ENCODE peak calls at places on chromosome 12, in eight cellular contexts. One of them, this sample, is unnamed.

GRCh38 chr12:29797565-29798360 is 14.0 kb upstream of the TMTC1 start:
- DNase-seq in HepG2: no peak
- DNase-seq in SK-N-SH: no peak
- DNase-seq in GM12878: no peak
- DNase-seq in IMR-90: no peak
- DNase-seq in K562: no peak
- DNase-seq in A549: no peak
- DNase-seq in HCT116: no peak
- DNase-seq in this sample: no peak

GRCh38 chr12:59041241-59042121 is 121.2 kb upstream of the LRIG3 start:
- DNase-seq in SK-N-SH: no peak
- DNase-seq in HCT116: peak
- DNase-seq in GM12878: no peak
- DNase-seq in K562: no peak
- DNase-seq in HepG2: no peak
- DNase-seq in A549: no peak
- DNase-seq in IMR-90: peak
- DNase-seq in this sample: no peak

GRCh38 chr12:94098466-94098865 is 49.9 kb upstream of the PLXNC1 start:
- DNase-seq in HepG2: no peak
- DNase-seq in SK-N-SH: no peak
- DNase-seq in K562: no peak
- DNase-seq in A549: no peak
- DNase-seq in GM12878: no peak
- DNase-seq in IMR-90: peak
- DNase-seq in HCT116: no peak
- DNase-seq in this sample: no peak

GRCh38 chr12:106142591-106143261 is 4.0 kb upstream of the NUAK1 start:
- DNase-seq in SK-N-SH: no peak
- DNase-seq in HepG2: no peak
- DNase-seq in HCT116: no peak
- DNase-seq in A549: no peak
- DNase-seq in IMR-90: no peak
- DNase-seq in K562: no peak
- DNase-seq in GM12878: no peak
- DNase-seq in this sample: no peak

GRCh38 chr12:138171-138897 is 71.8 kb downstream of the IQSEC3 start:
- DNase-seq in HCT116: no peak
- DNase-seq in GM12878: no peak
- DNase-seq in K562: no peak
- DNase-seq in HepG2: no peak
- DNase-seq in SK-N-SH: no peak
- DNase-seq in A549: no peak
- DNase-seq in IMR-90: no peak
- DNase-seq in this sample: no peak

GRCh38 chr12:57216931-57217871 is 607 bp downstream of the NXPH4 start:
- DNase-seq in A549: peak
- DNase-seq in HepG2: no peak
- DNase-seq in SK-N-SH: peak
- DNase-seq in GM12878: no peak
- DNase-seq in HCT116: no peak
- DNase-seq in IMR-90: no peak
- DNase-seq in K562: peak
- DNase-seq in this sample: no peak

GRCh38 chr12:78489990-78490389 is 374.6 kb upstream of the SYT1 start:
- DNase-seq in A549: no peak
- DNase-seq in GM12878: no peak
- DNase-seq in HepG2: no peak
- DNase-seq in HCT116: no peak
- DNase-seq in IMR-90: no peak
- DNase-seq in SK-N-SH: no peak
- DNase-seq in K562: no peak
- DNase-seq in this sample: no peak

GRCh38 chr12:41452838-41453237 is 264.7 kb downstream of the PDZRN4 start:
- DNase-seq in IMR-90: no peak
- DNase-seq in SK-N-SH: no peak
- DNase-seq in GM12878: no peak
- DNase-seq in A549: no peak
- DNase-seq in HepG2: no peak
- DNase-seq in K562: no peak
- DNase-seq in HCT116: no peak
- DNase-seq in this sample: no peak

GRCh38 chr12:90829044-90829443 is 125.9 kb downstream of the CCER1 start:
- DNase-seq in GM12878: no peak
- DNase-seq in HCT116: no peak
- DNase-seq in A549: no peak
- DNase-seq in HepG2: no peak
- DNase-seq in IMR-90: no peak
- DNase-seq in K562: no peak
- DNase-seq in SK-N-SH: no peak
- DNase-seq in this sample: no peak

GRCh38 chr12:1880153-1880845 is 38.2 kb downstream of the CACNA2D4 start:
- DNase-seq in A549: no peak
- DNase-seq in HCT116: no peak
- DNase-seq in IMR-90: no peak
- DNase-seq in SK-N-SH: peak
- DNase-seq in GM12878: no peak
- DNase-seq in HepG2: no peak
- DNase-seq in K562: no peak
- DNase-seq in this sample: no peak

GRCh38 chr12:68821357-68822188 is 13.6 kb downstream of the MDM2 start:
- DNase-seq in A549: no peak
- DNase-seq in SK-N-SH: no peak
- DNase-seq in GM12878: no peak
- DNase-seq in K562: no peak
- DNase-seq in HCT116: no peak
- DNase-seq in IMR-90: no peak
- DNase-seq in HepG2: no peak
- DNase-seq in this sample: no peak

GRCh38 chr12:131783915-131784541 is 44.2 kb upstream of the MMP17 start:
- DNase-seq in SK-N-SH: no peak
- DNase-seq in A549: peak
- DNase-seq in HepG2: no peak
- DNase-seq in IMR-90: peak
- DNase-seq in K562: peak
- DNase-seq in GM12878: peak
- DNase-seq in HCT116: peak
- DNase-seq in this sample: no peak

GRCh38 chr12:131028587-131029338 is 75.1 kb downstream of the ADGRD1 start:
- DNase-seq in GM12878: no peak
- DNase-seq in HCT116: no peak
- DNase-seq in HepG2: no peak
- DNase-seq in SK-N-SH: no peak
- DNase-seq in K562: no peak
- DNase-seq in IMR-90: no peak
- DNase-seq in A549: no peak
- DNase-seq in this sample: no peak

GRCh38 chr12:94566345-94566744 is 84.0 kb downstream of the TMCC3 start:
- DNase-seq in K562: no peak
- DNase-seq in HCT116: no peak
- DNase-seq in SK-N-SH: no peak
- DNase-seq in GM12878: no peak
- DNase-seq in HepG2: no peak
- DNase-seq in IMR-90: no peak
- DNase-seq in A549: no peak
- DNase-seq in this sample: no peak

GRCh38 chr12:28065889-28066630 is 93.5 kb upstream of the PTHLH start:
- DNase-seq in IMR-90: no peak
- DNase-seq in SK-N-SH: no peak
- DNase-seq in HCT116: no peak
- DNase-seq in GM12878: no peak
- DNase-seq in K562: no peak
- DNase-seq in A549: no peak
- DNase-seq in HepG2: no peak
- DNase-seq in this sample: no peak

GRCh38 chr12:25518512-25518911 is 34.6 kb downstream of the LMNTD1 start:
- DNase-seq in GM12878: peak
- DNase-seq in SK-N-SH: no peak
- DNase-seq in K562: no peak
- DNase-seq in HCT116: no peak
- DNase-seq in IMR-90: peak
- DNase-seq in A549: no peak
- DNase-seq in HepG2: no peak
- DNase-seq in this sample: no peak

GRCh38 chr12:6233121-6233971 is 33.1 kb downstream of the CD9 start:
- DNase-seq in K562: no peak
- DNase-seq in GM12878: no peak
- DNase-seq in IMR-90: no peak
- DNase-seq in A549: no peak
- DNase-seq in HepG2: no peak
- DNase-seq in HCT116: no peak
- DNase-seq in SK-N-SH: no peak
- DNase-seq in this sample: no peak

GRCh38 chr12:34597548-34598351 is 575.5 kb downstream of the ALG10 start:
- DNase-seq in GM12878: no peak
- DNase-seq in SK-N-SH: no peak
- DNase-seq in HepG2: no peak
- DNase-seq in IMR-90: no peak
- DNase-seq in HCT116: no peak
- DNase-seq in A549: no peak
- DNase-seq in K562: peak
- DNase-seq in this sample: no peak

GRCh38 chr12:30719060-30719459 is 23.4 kb upstream of the IPO8 start:
- DNase-seq in SK-N-SH: no peak
- DNase-seq in GM12878: no peak
- DNase-seq in HepG2: no peak
- DNase-seq in A549: no peak
- DNase-seq in IMR-90: peak
- DNase-seq in K562: no peak
- DNase-seq in HCT116: no peak
- DNase-seq in this sample: no peak

GRCh38 chr12:119406322-119406721 is 71.8 kb downstream of the CCDC60 start:
- DNase-seq in HCT116: no peak
- DNase-seq in GM12878: no peak
- DNase-seq in SK-N-SH: no peak
- DNase-seq in HepG2: no peak
- DNase-seq in IMR-90: no peak
- DNase-seq in A549: no peak
- DNase-seq in K562: no peak
- DNase-seq in this sample: no peak

GRCh38 chr12:15728118-15728598 is 61.0 kb downstream of the EPS8 start:
- DNase-seq in K562: no peak
- DNase-seq in HepG2: no peak
- DNase-seq in IMR-90: peak
- DNase-seq in A549: peak
- DNase-seq in HCT116: peak
- DNase-seq in GM12878: no peak
- DNase-seq in SK-N-SH: peak
- DNase-seq in this sample: no peak

GRCh38 chr12:89825591-89826449 is 117.2 kb upstream of the ATP2B1 start:
- DNase-seq in GM12878: peak
- DNase-seq in K562: peak
- DNase-seq in HepG2: no peak
- DNase-seq in A549: peak
- DNase-seq in SK-N-SH: peak
- DNase-seq in IMR-90: peak
- DNase-seq in HCT116: peak
- DNase-seq in this sample: no peak
- TF ChIP-seq RAD21 in GM12878: peak
- TF ChIP-seq RAD21 in K562: no peak
- TF ChIP-seq RAD21 in HepG2: no peak
- TF ChIP-seq RAD21 in A549: peak
- TF ChIP-seq RAD21 in SK-N-SH: peak
- TF ChIP-seq RAD21 in IMR-90: no peak
- TF ChIP-seq RAD21 in HCT116: peak
- TF ChIP-seq RAD21 in this sample: no peak

GRCh38 chr12:96401061-96401871 is 1.0 kb upstream of the CDK17 start:
- DNase-seq in HepG2: peak
- DNase-seq in K562: peak
- DNase-seq in GM12878: peak
- DNase-seq in SK-N-SH: peak
- DNase-seq in IMR-90: peak
- DNase-seq in A549: peak
- DNase-seq in HCT116: peak
- DNase-seq in this sample: no peak
- TF ChIP-seq RAD21 in HepG2: no peak
- TF ChIP-seq RAD21 in K562: peak
- TF ChIP-seq RAD21 in GM12878: peak
- TF ChIP-seq RAD21 in SK-N-SH: peak
- TF ChIP-seq RAD21 in IMR-90: peak
- TF ChIP-seq RAD21 in A549: peak
- TF ChIP-seq RAD21 in HCT116: peak
- TF ChIP-seq RAD21 in this sample: no peak

GRCh38 chr12:123879691-123880090 is 92.9 kb downstream of the CCDC92 start:
- DNase-seq in A549: no peak
- DNase-seq in HCT116: no peak
- DNase-seq in GM12878: no peak
- DNase-seq in K562: no peak
- DNase-seq in SK-N-SH: no peak
- DNase-seq in HepG2: no peak
- DNase-seq in IMR-90: no peak
- DNase-seq in this sample: no peak

DNA sequence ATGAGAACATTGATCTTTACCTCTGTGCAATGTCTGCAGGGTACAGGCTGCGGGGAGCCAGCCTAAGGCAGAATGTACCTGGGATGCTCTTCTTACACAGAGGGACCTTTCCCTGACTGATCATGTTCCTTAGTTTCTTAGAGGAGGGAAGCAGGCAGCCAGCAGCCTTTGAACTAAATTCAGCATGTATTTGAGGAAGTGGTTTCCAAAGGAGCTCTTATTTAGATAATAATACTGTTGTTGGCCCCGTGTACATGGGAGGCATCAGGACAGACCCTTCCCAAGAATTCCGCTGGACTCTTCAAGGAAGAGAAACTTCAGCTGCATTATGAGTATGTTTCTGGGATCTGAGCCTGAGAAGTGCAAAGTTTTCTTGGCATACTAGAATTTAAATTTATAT is 98.8 kb downstream of the CCDC92 start:
- DNase-seq in GM12878: no peak
- DNase-seq in K562: no peak
- DNase-seq in IMR-90: no peak
- DNase-seq in SK-N-SH: no peak
- DNase-seq in HepG2: no peak
- DNase-seq in HCT116: no peak
- DNase-seq in A549: no peak
- DNase-seq in this sample: no peak
- TF ChIP-seq RAD21 in GM12878: no peak
- TF ChIP-seq RAD21 in K562: no peak
- TF ChIP-seq RAD21 in IMR-90: no peak
- TF ChIP-seq RAD21 in SK-N-SH: no peak
- TF ChIP-seq RAD21 in HepG2: no peak
- TF ChIP-seq RAD21 in HCT116: no peak
- TF ChIP-seq RAD21 in A549: no peak
- TF ChIP-seq RAD21 in this sample: no peak

DNA sequence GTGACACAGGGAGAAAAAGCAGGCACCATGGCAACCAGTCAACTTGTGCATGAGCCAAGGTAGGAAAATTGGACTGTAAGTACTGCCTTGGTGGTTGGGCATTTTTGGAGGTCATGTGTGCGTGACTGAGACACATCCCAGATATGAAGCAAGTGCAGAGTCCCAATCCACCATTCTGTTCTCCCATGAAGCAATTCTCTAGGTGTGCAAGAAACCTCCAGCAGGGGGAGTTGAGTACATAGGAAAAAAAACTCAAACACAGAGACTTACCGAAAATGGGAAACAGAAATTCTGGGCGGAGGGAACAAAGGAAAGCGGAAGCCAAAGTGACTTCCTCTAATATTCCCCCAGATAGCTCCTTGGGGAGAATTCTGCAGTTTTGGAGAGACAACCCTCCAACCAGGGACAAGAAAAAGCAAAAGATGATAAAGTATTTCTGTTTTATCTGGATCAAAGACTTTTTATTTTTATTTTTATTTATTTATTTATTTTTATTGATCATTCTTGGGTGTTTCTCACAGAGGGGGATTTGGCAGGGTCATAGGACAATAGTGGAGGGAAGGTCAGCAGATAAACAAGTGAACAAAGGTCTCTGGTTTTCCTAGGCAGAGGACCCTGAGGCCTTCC is 76.9 kb downstream of the APOBEC1 start:
- DNase-seq in HepG2: peak
- DNase-seq in HCT116: peak
- DNase-seq in GM12878: peak
- DNase-seq in IMR-90: peak
- DNase-seq in SK-N-SH: peak
- DNase-seq in A549: peak
- DNase-seq in K562: peak
- DNase-seq in this sample: no peak
- TF ChIP-seq RAD21 in HepG2: no peak
- TF ChIP-seq RAD21 in HCT116: peak
- TF ChIP-seq RAD21 in GM12878: peak
- TF ChIP-seq RAD21 in IMR-90: no peak
- TF ChIP-seq RAD21 in SK-N-SH: peak
- TF ChIP-seq RAD21 in A549: peak
- TF ChIP-seq RAD21 in K562: peak
- TF ChIP-seq RAD21 in this sample: peak

This sample was measured in H1.